ENCODE peak calls at places on chromosome 22, in five cellular contexts. J is coronary artery, L is fibroblast of the aortic adventitia, Z is NCI-H1436 treated with DMSO at 0.1 percent for 48 hours, M is GM13976. I is an unnamed sample.

GRCh38 chr22:19058713-19059451 is 63.3 kb downstream of the DGCR2 start:
- DNase-seq in L (no peak), Z (no peak), J (no peak), M (peak), I (no peak)

GRCh38 chr22:37298748-37299495 is 16.6 kb downstream of the CYTH4 start:
- DNase-seq in Z (no peak), M (no peak), L (no peak), J (no peak), I (no peak)

GRCh38 chr22:48531721-48532435 is 1295.8 kb downstream of the BRD1 start:
- DNase-seq in M (no peak), J (no peak), L (no peak), Z (no peak), I (no peak)

GRCh38 chr22:38826386-38826785 is 17.4 kb downstream of the NPTXR start:
- DNase-seq in M (no peak), L (no peak), J (no peak), Z (no peak), I (no peak)

GRCh38 chr22:36921309-36922096 is 8.1 kb downstream of the CSF2RB start:
- DNase-seq in J (no peak), L (no peak), Z (no peak), M (peak), I (no peak)

GRCh38 chr22:28435960-28436359 is 243.7 kb downstream of the TTC28 start:
- DNase-seq in J (no peak), M (no peak), Z (no peak), L (no peak), I (no peak)

GRCh38 chr22:40922484-40923303 is 28.5 kb upstream of the RBX1 start:
- DNase-seq in Z (peak), M (peak), L (peak), J (no peak), I (peak)

GRCh38 chr22:36433318-36434231 is 45.8 kb upstream of the MYH9 start:
- DNase-seq in Z (no peak), L (no peak), J (no peak), M (no peak), I (peak)

GRCh38 chr22:25051073-25051472 is 98.6 kb downstream of the KIAA1671 start:
- DNase-seq in Z (no peak), M (no peak), J (no peak), L (no peak), I (no peak)

GRCh38 chr22:18987765-18988164 is 51.7 kb upstream of the PRODH start:
- DNase-seq in Z (no peak), L (no peak), M (peak), J (peak), I (peak)

GRCh38 chr22:29151316-29151715 is 54.4 kb upstream of the EMID1 start:
- DNase-seq in J (no peak), M (no peak), L (no peak), Z (no peak), I (no peak)

GRCh38 chr22:32623943-32624342 is 149.3 kb downstream of the FBXO7 start:
- DNase-seq in L (peak), Z (no peak), M (no peak), J (peak), I (peak)

GRCh38 chr22:25711491-25711890 is 30.5 kb upstream of the MYO18B start:
- DNase-seq in L (no peak), Z (no peak), J (no peak), M (no peak), I (no peak)

GRCh38 chr22:27975381-27976013 is 56.4 kb upstream of the PITPNB start:
- DNase-seq in M (no peak), L (no peak), Z (no peak), J (no peak), I (no peak)